ENCODE peak calls at places on chromosomes 11 and 22, in six cellular contexts. U is K562, H is SK-N-SH, D is HCT116, J is GM12878, E is HepG2. O is an unnamed sample.

GRCh38 chr11:62048101-62048500 is 75.7 kb upstream of the INCENP start:
- DNase-seq in U (no peak), H (no peak), D (no peak), J (no peak), E (no peak), O (no peak)

GRCh38 chr11:1298695-1299492 is 10.5 kb downstream of the TOLLIP start:
- DNase-seq in U (peak), H (no peak), D (no peak), J (no peak), E (peak), O (peak)

GRCh38 chr11:815675-816432 is 2.9 kb upstream of the PNPLA2 start:
- DNase-seq in U (no peak), H (no peak), D (no peak), J (no peak), E (no peak), O (no peak)

GRCh38 chr11:26765323-26765722 is 43.5 kb upstream of the SLC5A12 start:
- DNase-seq in U (no peak), H (no peak), D (no peak), J (no peak), E (no peak), O (no peak)

GRCh38 chr11:104136861-104137260 is 27.1 kb downstream of the PDGFD start:
- DNase-seq in U (no peak), H (no peak), D (no peak), J (no peak), E (no peak), O (no peak)

GRCh38 chr11:91608662-91609061 is 616.0 kb upstream of the FAT3 start:
- DNase-seq in U (no peak), H (no peak), D (no peak), J (no peak), E (no peak), O (no peak)

GRCh38 chr11:102730036-102730815 is 5.5 kb upstream of the MMP8 start:
- DNase-seq in U (no peak), H (no peak), D (no peak), J (no peak), E (no peak), O (no peak)

GRCh38 chr22:40156001-40156516 is 21.7 kb upstream of the TNRC6B start:
- DNase-seq in U (peak), H (no peak), D (peak), J (no peak), E (peak), O (peak)

GRCh38 chr11:70067591-70068341 is 10.4 kb upstream of the ANO1 start:
- DNase-seq in U (no peak), H (peak), D (peak), J (no peak), E (no peak), O (no peak)

GRCh38 chr11:104907521-104908185 is 9.4 kb upstream of the CASP12 start:
- DNase-seq in U (no peak), H (no peak), D (no peak), J (no peak), E (no peak), O (no peak)

GRCh38 chr11:119493712-119494111 is 70.7 kb upstream of the THY1 start:
- DNase-seq in U (peak), H (no peak), D (no peak), J (no peak), E (no peak), O (peak)

GRCh38 chr11:3936517-3936916 is 81.1 kb downstream of the STIM1 start:
- DNase-seq in U (no peak), H (no peak), D (no peak), J (no peak), E (no peak), O (no peak)

GRCh38 chr11:132780051-132780450 is 752.2 kb downstream of the OPCML start:
- DNase-seq in U (no peak), H (no peak), D (no peak), J (no peak), E (no peak), O (no peak)

GRCh38 chr22:37068859-37069258 is 17.3 kb downstream of the KCTD17 start:
- DNase-seq in U (no peak), H (peak), D (no peak), J (no peak), E (no peak), O (peak)

GRCh38 chr11:30281476-30282288 is 41.2 kb upstream of the ARL14EP start:
- DNase-seq in U (no peak), H (no peak), D (no peak), J (no peak), E (no peak), O (no peak)

GRCh38 chr22:46737105-46737975 is 712 bp downstream of the CERK start:
- DNase-seq in U (peak), H (no peak), D (no peak), J (no peak), E (no peak), O (no peak)

GRCh38 chr11:70548976-70549375 is 150.6 kb downstream of the CTTN start:
- DNase-seq in U (peak), H (no peak), D (no peak), J (no peak), E (no peak), O (no peak)

GRCh38 chr11:44555031-44555800 is 10.2 kb upstream of the CD82 start:
- DNase-seq in U (peak), H (no peak), D (no peak), J (no peak), E (no peak), O (no peak)

GRCh38 chr11:31940396-31941037 is 129.4 kb upstream of the PAX6 start:
- DNase-seq in U (no peak), H (no peak), D (no peak), J (no peak), E (no peak), O (no peak)

GRCh38 chr22:50189849-50190181 is 4.1 kb downstream of the TRABD start:
- DNase-seq in U (no peak), H (no peak), D (no peak), J (no peak), E (no peak), O (no peak)

GRCh38 chr11:125950178-125950490 is 4.3 kb downstream of the VSIG10L2 start:
- DNase-seq in U (no peak), H (no peak), D (no peak), J (no peak), E (no peak), O (no peak)

GRCh38 chr22:27212617-27213177 is 555.3 kb downstream of the MIAT start:
- DNase-seq in U (no peak), H (no peak), D (no peak), J (no peak), E (no peak), O (no peak)

GRCh38 chr22:36510966-36511881 is 4.4 kb upstream of the FOXRED2 start:
- DNase-seq in U (peak), H (peak), D (no peak), J (no peak), E (peak), O (no peak)

DNA sequence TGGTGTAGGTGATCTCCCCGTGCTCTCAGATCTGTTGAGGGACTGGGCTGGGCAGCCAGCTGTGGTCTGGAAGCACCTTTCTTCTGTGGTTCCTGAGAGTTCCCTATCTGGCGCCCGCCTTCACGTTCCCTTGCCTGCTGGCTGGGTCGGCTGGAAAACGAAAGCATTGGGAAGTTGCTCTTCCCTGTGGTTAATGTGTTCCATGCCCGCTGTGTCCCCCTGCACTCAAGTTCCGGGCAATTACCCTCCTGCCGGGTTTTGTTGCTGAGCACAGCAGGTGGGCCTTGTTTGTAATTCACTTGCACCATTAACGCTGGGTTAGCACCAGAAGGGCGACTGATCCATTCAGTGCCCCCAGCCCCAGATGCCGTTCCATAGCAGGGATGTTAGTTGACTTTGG is 134.1 kb downstream of the GRIK4 start:
- DNase-seq in U (no peak), H (no peak), D (no peak), J (no peak), E (no peak), O (peak)
- TF ChIP-seq YY1 in U (no peak), H (no peak), D (no peak), J (no peak), E (no peak), O (peak)

GRCh38 chr11:130454495-130455262 is 6.2 kb downstream of the ADAMTS15 start:
- DNase-seq in U (no peak), H (no peak), D (no peak), J (no peak), E (no peak), O (no peak)
- TF ChIP-seq YY1 in U (no peak), H (no peak), D (no peak), J (no peak), E (no peak), O (no peak)

GRCh38 chr11:45869551-45869950 is 15.9 kb upstream of the MAPK8IP1 start:
- DNase-seq in U (no peak), H (no peak), D (no peak), J (no peak), E (no peak), O (no peak)

GRCh38 chr11:45871638-45872037 is 13.8 kb upstream of the MAPK8IP1 start:
- DNase-seq in U (no peak), H (no peak), D (no peak), J (no peak), E (no peak), O (no peak)

GRCh38 chr11:45876401-45876800 is 9.1 kb upstream of the MAPK8IP1 start:
- DNase-seq in U (no peak), H (no peak), D (no peak), J (no peak), E (no peak), O (no peak)

GRCh38 chr11:45870706-45871105 is 14.7 kb upstream of the MAPK8IP1 start:
- DNase-seq in U (no peak), H (no peak), D (no peak), J (no peak), E (no peak), O (no peak)

GRCh38 chr11:45872513-45873356 is 12.7 kb upstream of the MAPK8IP1 start:
- DNase-seq in U (peak), H (peak), D (peak), J (no peak), E (peak), O (peak)
- TF ChIP-seq YY1 in U (no peak), H (no peak), D (no peak), J (no peak), E (no peak), O (peak)

DNA sequence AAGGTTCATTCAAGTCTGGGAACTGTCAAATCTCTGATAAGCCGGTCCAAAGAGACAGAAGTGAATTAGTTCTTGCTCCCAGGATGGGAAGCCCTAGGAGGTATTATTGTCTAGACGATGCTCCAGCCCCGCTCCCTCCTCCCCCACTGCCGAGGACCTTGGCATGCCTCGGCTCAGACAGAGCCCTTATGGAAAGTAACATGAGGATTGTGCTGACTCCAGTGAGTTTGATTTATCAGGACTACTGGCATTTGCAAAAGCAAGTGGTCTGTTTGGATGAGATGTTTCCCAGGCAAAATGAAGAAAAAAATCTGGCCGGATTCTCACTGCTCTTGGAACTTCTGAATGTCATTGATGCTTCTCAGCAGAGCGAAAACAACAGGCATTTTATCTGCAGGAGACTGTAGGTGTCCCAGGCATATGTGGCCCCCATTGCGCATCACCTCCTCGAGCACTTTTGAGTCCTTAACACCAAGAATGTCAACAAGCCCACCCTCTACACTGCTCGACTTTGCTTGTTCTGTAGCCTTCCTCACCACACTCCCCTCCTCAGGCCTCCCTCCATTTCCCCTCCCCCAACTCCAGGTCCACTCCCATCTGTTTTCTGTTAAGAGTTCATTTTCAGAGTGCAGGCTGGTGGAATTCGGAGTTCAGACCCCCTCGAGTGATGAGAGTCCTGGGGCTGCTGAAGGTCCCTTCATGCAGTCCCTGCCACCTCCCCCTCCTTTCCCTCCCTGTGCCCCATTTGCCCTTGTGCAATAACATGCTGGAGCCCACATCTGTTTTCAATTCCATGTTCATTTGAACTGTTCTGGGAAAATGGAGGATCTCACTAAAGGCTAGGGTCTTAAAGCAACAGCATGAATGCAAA is 340.8 kb downstream of the ETS1 start:
- DNase-seq in U (no peak), H (peak), D (no peak), J (no peak), E (no peak), O (no peak)
- TF ChIP-seq YY1 in U (no peak), H (no peak), D (no peak), J (no peak), E (no peak), O (no peak)

GRCh38 chr11:128893578-128894295 is 2.6 kb downstream of the KCNJ5 start:
- DNase-seq in U (no peak), H (no peak), D (no peak), J (no peak), E (no peak), O (no peak)

GRCh38 chr11:128894296-128894681 is 3.1 kb downstream of the KCNJ5 start:
- DNase-seq in U (no peak), H (no peak), D (no peak), J (no peak), E (no peak), O (no peak)

GRCh38 chr11:128891912-128892398 is 799 bp downstream of the KCNJ5 start:
- DNase-seq in U (no peak), H (no peak), D (no peak), J (no peak), E (no peak), O (no peak)

GRCh38 chr11:128891410-128891861 is 280 bp downstream of the KCNJ5 start:
- DNase-seq in U (no peak), H (no peak), D (no peak), J (no peak), E (no peak), O (peak)

GRCh38 chr11:128892866-128893565 is 1.9 kb downstream of the KCNJ5 start:
- DNase-seq in U (no peak), H (no peak), D (no peak), J (no peak), E (no peak), O (no peak)
- TF ChIP-seq YY1 in U (no peak), H (no peak), D (no peak), J (no peak), E (no peak), O (no peak)

GRCh38 chr11:78045851-78046485 is 17.7 kb upstream of the THRSP start:
- DNase-seq in U (peak), H (peak), D (peak), J (no peak), E (peak), O (peak)
- TF ChIP-seq YY1 in U (no peak), H (no peak), D (peak), J (peak), E (peak), O (peak)

O was measured in H1.